ENCODE peak calls at places on chromosome 7, in eight cellular contexts. One of them, this sample, is unnamed.

GRCh38 chr7:108311446-108312168 is 144.6 kb downstream of the NRCAM start:
- DNase-seq in AG09319: no peak
- DNase-seq in activated CD4-positive, CD25-positive, alpha-beta regulatory T cell: no peak
- DNase-seq in ELF-1: no peak
- DNase-seq in AG10803: peak; percentile 23
- DNase-seq in thoracic aorta: no peak
- DNase-seq in EL: peak; percentile 3
- DNase-seq in retina: no peak
- DNase-seq in this sample: no peak

GRCh38 chr7:117068511-117069155 is 115.3 kb downstream of the ST7 start:
- DNase-seq in ELF-1: no peak
- DNase-seq in thoracic aorta: no peak
- DNase-seq in AG10803: no peak
- DNase-seq in activated CD4-positive, CD25-positive, alpha-beta regulatory T cell: no peak
- DNase-seq in retina: no peak
- DNase-seq in EL: no peak
- DNase-seq in AG09319: no peak
- DNase-seq in this sample: no peak

GRCh38 chr7:118080947-118081346 is 103.0 kb upstream of the LSM8 start:
- DNase-seq in AG09319: no peak
- DNase-seq in EL: peak; percentile 60
- DNase-seq in ELF-1: peak; percentile 1
- DNase-seq in AG10803: peak; percentile 7
- DNase-seq in activated CD4-positive, CD25-positive, alpha-beta regulatory T cell: no peak
- DNase-seq in thoracic aorta: no peak
- DNase-seq in retina: no peak
- DNase-seq in this sample: no peak

GRCh38 chr7:125727215-125727614 is 797.6 kb upstream of the POT1 start:
- DNase-seq in EL: no peak
- DNase-seq in ELF-1: no peak
- DNase-seq in retina: no peak
- DNase-seq in activated CD4-positive, CD25-positive, alpha-beta regulatory T cell: no peak
- DNase-seq in AG10803: no peak
- DNase-seq in thoracic aorta: no peak
- DNase-seq in AG09319: no peak
- DNase-seq in this sample: no peak

GRCh38 chr7:27157717-27158431 is 1.4 kb upstream of the HOXA7 start:
- DNase-seq in AG10803: no peak
- DNase-seq in thoracic aorta: no peak
- DNase-seq in retina: no peak
- DNase-seq in ELF-1: peak; percentile 32
- DNase-seq in EL: no peak
- DNase-seq in activated CD4-positive, CD25-positive, alpha-beta regulatory T cell: no peak
- DNase-seq in AG09319: no peak
- DNase-seq in this sample: no peak

GRCh38 chr7:148561099-148561498 is 29.5 kb upstream of the C7orf33 start:
- DNase-seq in retina: no peak
- DNase-seq in EL: no peak
- DNase-seq in AG10803: no peak
- DNase-seq in thoracic aorta: no peak
- DNase-seq in ELF-1: no peak
- DNase-seq in activated CD4-positive, CD25-positive, alpha-beta regulatory T cell: no peak
- DNase-seq in AG09319: no peak
- DNase-seq in this sample: no peak

GRCh38 chr7:82624337-82624736 is 180.8 kb upstream of the CACNA2D1 start:
- DNase-seq in activated CD4-positive, CD25-positive, alpha-beta regulatory T cell: no peak
- DNase-seq in EL: peak; percentile 91
- DNase-seq in thoracic aorta: no peak
- DNase-seq in AG10803: peak; percentile 84
- DNase-seq in retina: no peak
- DNase-seq in AG09319: peak; percentile 67
- DNase-seq in ELF-1: no peak
- DNase-seq in this sample: no peak

GRCh38 chr7:87984088-87984487 is 50.0 kb downstream of the ADAM22 start:
- DNase-seq in thoracic aorta: no peak
- DNase-seq in EL: no peak
- DNase-seq in activated CD4-positive, CD25-positive, alpha-beta regulatory T cell: no peak
- DNase-seq in ELF-1: no peak
- DNase-seq in AG10803: no peak
- DNase-seq in AG09319: no peak
- DNase-seq in retina: no peak
- DNase-seq in this sample: no peak

GRCh38 chr7:20351901-20352300 is 21.2 kb downstream of the ITGB8 start:
- DNase-seq in EL: peak; percentile 49
- DNase-seq in thoracic aorta: no peak
- DNase-seq in ELF-1: no peak
- DNase-seq in AG10803: peak; percentile 72
- DNase-seq in retina: no peak
- DNase-seq in activated CD4-positive, CD25-positive, alpha-beta regulatory T cell: no peak
- DNase-seq in AG09319: no peak
- DNase-seq in this sample: no peak

GRCh38 chr7:25386311-25386744 is 158.0 kb upstream of the NPVF start:
- DNase-seq in retina: no peak
- DNase-seq in AG10803: no peak
- DNase-seq in EL: no peak
- DNase-seq in AG09319: no peak
- DNase-seq in ELF-1: no peak
- DNase-seq in thoracic aorta: no peak
- DNase-seq in activated CD4-positive, CD25-positive, alpha-beta regulatory T cell: no peak
- DNase-seq in this sample: no peak

GRCh38 chr7:29538322-29538874 is 25.2 kb upstream of the PRR15 start:
- DNase-seq in EL: no peak
- DNase-seq in ELF-1: peak; percentile 55
- DNase-seq in retina: no peak
- DNase-seq in AG10803: no peak
- DNase-seq in thoracic aorta: no peak
- DNase-seq in activated CD4-positive, CD25-positive, alpha-beta regulatory T cell: no peak
- DNase-seq in AG09319: no peak
- DNase-seq in this sample: no peak